ENCODE peak calls at places on chromosomes 4 and X, in four cellular contexts. One of them, this sample, is unnamed.
A peak's percentile ranks its signal among the peaks of the same experiment; 100 is the strongest.

GRCh38 chr4:137226900-137227299 is 305.4 kb downstream of the PCDH18 start:
- DNase-seq in lower leg skin: no peak
- DNase-seq in HCT116: peak; percentile 16
- DNase-seq in MM.1S: peak; percentile 42
- DNase-seq in this sample: no peak

GRCh38 chrX:120428309-120428708 is 40.8 kb downstream of the LAMP2 start:
- DNase-seq in lower leg skin: no peak
- DNase-seq in HCT116: no peak
- DNase-seq in MM.1S: no peak
- DNase-seq in this sample: no peak

GRCh38 chr4:128393111-128393704 is 105.6 kb upstream of the PGRMC2 start:
- DNase-seq in lower leg skin: no peak
- DNase-seq in HCT116: no peak
- DNase-seq in MM.1S: peak; percentile 81
- DNase-seq in this sample: peak; percentile 21

GRCh38 chr4:27248829-27249228 is 388.2 kb downstream of the STIM2 start:
- DNase-seq in lower leg skin: no peak
- DNase-seq in HCT116: no peak
- DNase-seq in MM.1S: no peak
- DNase-seq in this sample: no peak

GRCh38 chrX:41621236-41621651 is 67.5 kb upstream of the GPR34 start:
- DNase-seq in lower leg skin: no peak
- DNase-seq in HCT116: no peak
- DNase-seq in MM.1S: no peak
- DNase-seq in this sample: no peak

GRCh38 chr4:76990288-76991080 is 40.9 kb downstream of the SEPTIN11 start:
- DNase-seq in lower leg skin: no peak
- DNase-seq in HCT116: no peak
- DNase-seq in MM.1S: no peak
- DNase-seq in this sample: no peak

GRCh38 chrX:11558972-11559371 is 106.7 kb downstream of the ARHGAP6 start:
- DNase-seq in lower leg skin: no peak
- DNase-seq in HCT116: peak; percentile 15
- DNase-seq in MM.1S: peak; percentile 20
- DNase-seq in this sample: peak; percentile 3

GRCh38 chr4:7842384-7843279 is 97.0 kb downstream of the AFAP1 start:
- DNase-seq in lower leg skin: peak; percentile 89
- DNase-seq in HCT116: peak; percentile 83
- DNase-seq in MM.1S: no peak
- DNase-seq in this sample: no peak

GRCh38 chr4:38691251-38692008 is 27.4 kb downstream of the KLF3 start:
- DNase-seq in lower leg skin: no peak
- DNase-seq in HCT116: no peak
- DNase-seq in MM.1S: no peak
- DNase-seq in this sample: no peak

GRCh38 chr4:92234393-92235176 is 69.2 kb upstream of the GRID2 start:
- DNase-seq in lower leg skin: no peak
- DNase-seq in HCT116: peak; percentile 7
- DNase-seq in MM.1S: no peak
- DNase-seq in this sample: no peak

DNA sequence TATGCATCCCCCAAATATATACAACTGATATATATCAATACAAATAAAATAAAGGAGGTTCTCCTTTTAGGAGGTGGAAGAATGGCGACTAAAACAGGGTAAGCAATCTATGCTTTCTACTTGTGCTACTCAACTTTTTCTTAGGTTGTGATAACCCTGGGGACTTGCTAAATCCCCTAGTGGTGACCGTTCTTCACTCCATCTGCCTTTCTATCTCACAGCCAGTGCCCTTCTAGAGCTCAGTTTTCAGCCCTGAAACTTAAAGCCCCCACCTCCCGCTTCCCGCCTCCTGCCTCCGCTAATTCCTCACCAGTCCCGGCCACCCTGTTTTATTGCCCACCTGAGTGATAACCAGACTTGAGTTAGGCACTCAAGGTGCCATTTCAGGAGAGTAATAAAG is 15.5 kb upstream of the ESX1 start:
- DNase-seq in lower leg skin: no peak
- DNase-seq in HCT116: no peak
- DNase-seq in MM.1S: no peak
- DNase-seq in this sample: no peak
- TF ChIP-seq CTCF in lower leg skin: no peak
- TF ChIP-seq CTCF in HCT116: no peak
- TF ChIP-seq CTCF in MM.1S: no peak
- TF ChIP-seq CTCF in this sample: no peak

GRCh38 chr4:79237836-79238235 is 88.0 kb downstream of the NAA11 start:
- DNase-seq in lower leg skin: no peak
- DNase-seq in HCT116: no peak
- DNase-seq in MM.1S: no peak
- DNase-seq in this sample: no peak

GRCh38 chr4:79247695-79248394 is 78.0 kb downstream of the NAA11 start:
- DNase-seq in lower leg skin: no peak
- DNase-seq in HCT116: no peak
- DNase-seq in MM.1S: no peak
- DNase-seq in this sample: no peak

DNA sequence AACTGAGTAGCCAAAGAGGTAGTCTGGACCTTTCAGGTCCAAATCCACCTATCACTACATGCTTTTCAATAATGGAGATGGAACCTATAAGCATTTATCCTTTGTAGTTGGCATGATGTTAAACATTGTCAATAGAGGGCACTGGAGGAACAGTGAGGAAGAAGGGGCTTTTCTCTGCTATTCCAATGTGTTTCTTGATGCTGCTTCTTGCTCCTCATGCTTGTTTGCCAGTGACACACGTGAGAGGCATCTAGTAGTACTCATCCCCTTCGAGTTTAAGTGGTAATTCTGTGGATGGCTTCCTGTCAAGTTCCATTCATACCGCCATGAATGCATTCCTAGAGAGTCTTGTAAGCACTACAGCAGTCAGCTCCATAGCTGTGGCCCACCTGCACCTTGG is 84.0 kb downstream of the NAA11 start:
- DNase-seq in lower leg skin: no peak
- DNase-seq in HCT116: peak; percentile 2
- DNase-seq in MM.1S: no peak
- DNase-seq in this sample: no peak
- TF ChIP-seq CTCF in lower leg skin: no peak
- TF ChIP-seq CTCF in HCT116: peak; percentile 29
- TF ChIP-seq CTCF in MM.1S: peak; percentile 29
- TF ChIP-seq CTCF in this sample: no peak

DNA sequence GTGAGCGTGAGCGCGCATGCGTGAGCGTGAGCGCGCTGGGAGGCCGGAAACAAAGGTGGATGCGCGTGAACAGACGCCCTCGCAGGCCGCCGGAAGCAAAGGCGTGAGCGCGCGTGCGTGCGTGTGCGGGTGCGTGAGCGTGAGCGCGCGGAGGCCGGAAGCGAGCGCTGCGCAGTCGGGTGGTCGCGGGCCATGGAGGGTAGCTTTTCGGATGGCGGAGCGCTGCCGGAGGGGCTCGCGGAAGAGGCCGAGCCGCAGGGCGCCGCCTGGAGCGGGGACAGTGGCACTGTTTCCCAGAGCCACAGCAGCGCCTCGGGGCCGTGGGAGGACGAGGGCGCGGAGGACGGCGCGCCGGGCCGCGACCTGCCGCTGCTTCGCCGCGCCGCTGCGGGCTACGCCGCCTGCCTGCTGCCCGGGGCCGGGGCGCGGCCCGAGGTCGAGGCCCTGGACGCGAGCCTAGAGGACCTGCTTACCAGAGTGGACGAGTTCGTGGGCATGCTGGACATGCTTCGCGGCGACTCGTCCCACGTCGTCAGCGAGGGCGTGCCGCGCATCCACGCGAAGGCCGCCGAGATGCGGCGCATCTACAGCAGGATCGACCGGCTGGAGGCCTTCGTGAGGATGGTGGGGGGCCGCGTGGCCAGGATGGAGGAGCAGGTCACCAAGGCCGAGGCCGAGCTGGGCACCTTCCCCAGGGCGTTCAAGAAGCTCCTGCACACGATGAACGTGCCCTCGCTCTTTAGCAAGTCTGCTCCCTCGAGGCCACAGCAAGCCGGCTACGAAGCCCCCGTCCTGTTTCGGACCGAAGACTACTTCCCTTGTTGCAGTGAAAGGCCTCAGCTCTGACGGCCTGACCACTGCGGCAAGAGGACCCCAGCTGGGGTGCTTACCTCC is at the start of gene BLOC1S4:
- DNase-seq in lower leg skin: peak; percentile 95
- DNase-seq in HCT116: peak; percentile 81
- DNase-seq in MM.1S: peak; percentile 92
- DNase-seq in this sample: peak; percentile 96
- TF ChIP-seq CTCF in lower leg skin: no peak
- TF ChIP-seq CTCF in HCT116: no peak
- TF ChIP-seq CTCF in MM.1S: no peak
- TF ChIP-seq CTCF in this sample: no peak

GRCh38 chr4:1318488-1319213 is 28.4 kb upstream of the UVSSA start:
- DNase-seq in lower leg skin: no peak
- DNase-seq in HCT116: peak; percentile 3
- DNase-seq in MM.1S: no peak
- DNase-seq in this sample: no peak
- TF ChIP-seq CTCF in lower leg skin: no peak
- TF ChIP-seq CTCF in HCT116: peak; percentile 78
- TF ChIP-seq CTCF in MM.1S: no peak
- TF ChIP-seq CTCF in this sample: no peak

DNA sequence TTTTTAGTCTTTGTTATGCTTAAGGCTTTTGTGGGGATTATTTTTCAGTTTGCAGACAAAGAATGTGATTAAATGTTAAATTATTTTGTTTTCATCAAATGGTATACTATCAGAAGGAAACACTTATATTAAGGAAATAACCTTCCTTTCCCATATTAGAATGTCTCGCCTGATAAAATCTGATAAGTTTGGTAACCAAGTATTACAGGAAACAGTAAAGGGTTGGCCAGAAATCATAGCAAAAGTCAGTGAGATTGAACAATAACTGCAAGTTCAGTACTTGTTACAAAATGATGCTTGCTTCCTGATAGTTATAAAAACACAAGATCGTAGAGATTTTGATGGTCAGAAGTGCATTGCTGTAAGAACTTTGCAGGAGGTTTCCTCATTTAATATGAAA is 40.6 kb downstream of the FABP2 start:
- DNase-seq in lower leg skin: no peak
- DNase-seq in HCT116: no peak
- DNase-seq in MM.1S: no peak
- DNase-seq in this sample: no peak
- TF ChIP-seq CTCF in lower leg skin: no peak
- TF ChIP-seq CTCF in HCT116: no peak
- TF ChIP-seq CTCF in MM.1S: no peak
- TF ChIP-seq CTCF in this sample: no peak

DNA sequence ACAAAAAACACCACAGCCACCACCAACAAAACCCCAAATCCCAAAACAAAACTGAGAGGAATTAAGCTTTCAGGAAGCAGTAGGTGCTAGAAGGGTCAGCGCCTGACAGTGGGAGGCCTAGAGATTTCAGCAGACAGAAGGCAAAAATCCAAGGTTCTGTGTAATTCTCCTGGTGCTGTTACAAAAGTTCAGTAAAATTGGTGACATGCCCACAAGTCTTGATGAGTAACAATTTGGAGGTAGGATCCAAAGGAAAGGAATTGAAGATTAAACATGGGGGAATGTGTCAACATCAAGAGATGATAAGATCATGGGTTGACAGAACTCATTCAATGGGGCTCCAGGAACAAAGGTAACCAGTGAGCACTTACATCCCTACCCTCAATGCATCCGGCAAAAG is 653.8 kb upstream of the CPEB2 start:
- DNase-seq in lower leg skin: no peak
- DNase-seq in HCT116: no peak
- DNase-seq in MM.1S: no peak
- DNase-seq in this sample: no peak
- TF ChIP-seq CTCF in lower leg skin: no peak
- TF ChIP-seq CTCF in HCT116: no peak
- TF ChIP-seq CTCF in MM.1S: no peak
- TF ChIP-seq CTCF in this sample: no peak

GRCh38 chr4:100907465-100908454 is 389.9 kb upstream of the EMCN start:
- DNase-seq in lower leg skin: no peak
- DNase-seq in HCT116: no peak
- DNase-seq in MM.1S: no peak
- DNase-seq in this sample: no peak
- TF ChIP-seq CTCF in lower leg skin: no peak
- TF ChIP-seq CTCF in HCT116: peak; percentile 52
- TF ChIP-seq CTCF in MM.1S: peak; percentile 43
- TF ChIP-seq CTCF in this sample: no peak